ENCODE peak calls at places on chromosomes 7 and 10, in nine cellular contexts. J is GM23338, N is pancreas, T is Panc1, L is IMR-90, D is Peyer's patch, P is PC-9, H is ovary, X is A673. R is an unnamed sample.

GRCh38 chr7:137771679-137772078 is 75.1 kb downstream of the DGKI start:
- DNase-seq in L (peak; percentile 87), N (no peak), J (no peak), T (peak; percentile 32), D (no peak), X (no peak), P (no peak), H (no peak), R (peak; percentile 19)

GRCh38 chr7:47262881-47263280 is 319.0 kb downstream of the TNS3 start:
- DNase-seq in L (no peak), N (no peak), H (no peak), X (no peak), D (no peak), P (no peak), J (no peak), T (no peak), R (no peak)

GRCh38 chr7:47143344-47143743 is 438.6 kb downstream of the TNS3 start:
- DNase-seq in H (no peak), T (no peak), L (peak; percentile 84), D (no peak), J (no peak), P (no peak), N (no peak), X (no peak), R (no peak)

GRCh38 chr7:44539669-44540516 is 1.2 kb downstream of the NPC1L1 start:
- DNase-seq in X (no peak), H (no peak), J (no peak), D (no peak), N (no peak), T (no peak), P (peak; percentile 10), L (no peak), R (no peak)

GRCh38 chr10:111108441-111108840 is 31.6 kb downstream of the ADRA2A start:
- DNase-seq in T (no peak), J (no peak), X (no peak), H (no peak), D (no peak), L (no peak), P (no peak), N (no peak), R (no peak)

GRCh38 chr10:59991661-59992060 is 85.3 kb upstream of the CCDC6 start:
- DNase-seq in H (no peak), T (no peak), L (no peak), D (peak; percentile 61), N (peak; percentile 28), X (no peak), P (peak; percentile 98), J (peak; percentile 76), R (peak; percentile 78)

GRCh38 chr7:94375713-94376112 is 19.0 kb upstream of the COL1A2 start:
- DNase-seq in P (no peak), L (peak; percentile 98), X (peak; percentile 93), T (no peak), H (peak; percentile 46), J (peak; percentile 52), D (no peak), N (no peak), R (peak; percentile 75)

GRCh38 chr10:91163269-91163708 is 57.2 kb upstream of the PCGF5 start:
- DNase-seq in H (peak; percentile 63), D (peak; percentile 82), P (no peak), L (peak; percentile 62), N (peak; percentile 73), X (peak; percentile 52), J (peak; percentile 72), T (no peak), R (peak; percentile 9)

GRCh38 chr10:7856685-7857084 is 38.4 kb downstream of the TAF3 start:
- DNase-seq in N (no peak), P (no peak), D (no peak), T (no peak), X (no peak), H (no peak), L (peak; percentile 4), J (no peak), R (no peak)

GRCh38 chr7:6228865-6229264 is 43.6 kb downstream of the CYTH3 start:
- DNase-seq in T (no peak), N (no peak), X (peak; percentile 66), L (peak; percentile 74), H (no peak), P (no peak), J (no peak), D (no peak), R (no peak)

GRCh38 chr10:122954731-122955050 is 664 bp upstream of the C10orf88 start:
- DNase-seq in H (no peak), P (no peak), X (no peak), J (no peak), T (no peak), N (peak; percentile 43), L (no peak), D (no peak), R (no peak)

GRCh38 chr10:122953827-122954730 is at the start of gene C10orf88:
- DNase-seq in L (peak; percentile 99), H (peak; percentile 96), N (peak; percentile 97), D (peak; percentile 97), X (peak; percentile 99), J (peak; percentile 98), P (peak; percentile 86), T (peak; percentile 97), R (peak; percentile 97)

DNA sequence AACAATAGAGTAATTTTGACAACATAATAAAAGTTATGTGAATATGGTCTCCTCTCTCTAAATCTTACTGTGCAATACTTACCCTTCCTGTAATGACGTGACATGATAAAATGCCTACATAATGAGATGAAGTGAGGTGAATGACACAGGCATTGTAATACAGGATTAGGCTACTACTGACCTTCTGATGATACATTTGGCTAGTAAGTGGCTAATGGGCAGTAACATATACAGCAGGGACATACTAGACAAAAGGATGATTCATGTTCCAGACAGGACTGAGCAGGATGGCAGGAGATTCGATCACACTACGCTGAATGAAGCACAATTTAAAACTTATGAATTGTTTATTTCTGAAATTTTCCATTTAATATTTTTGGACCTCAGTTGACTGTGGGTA is 4.7 kb downstream of the C10orf88 start:
- DNase-seq in H (no peak), L (peak; percentile 8), J (no peak), N (no peak), T (no peak), P (no peak), D (no peak), X (no peak), R (no peak)
- H3K4me3 ChIP-seq in H (no peak overlapping the region), L (no peak overlapping the region), J (no peak overlapping the region), N (no peak overlapping the region), T (no peak overlapping the region), P (no peak overlapping the region), D (no peak overlapping the region), X (no peak overlapping the region), R (no peak overlapping the region)

GRCh38 chr10:16520900-16521299 is 779 bp downstream of the C1QL3 start:
- DNase-seq in J (peak; percentile 65), H (no peak), T (no peak), L (peak; percentile 12), N (peak; percentile 20), D (peak; percentile 51), P (no peak), X (peak; percentile 52), R (no peak)

GRCh38 chr10:16521311-16522016 is at the start of gene C1QL3:
- DNase-seq in D (peak; percentile 50), T (no peak), N (peak; percentile 18), J (peak; percentile 79), L (peak; percentile 21), P (no peak), H (no peak), X (peak; percentile 48), R (no peak)

GRCh38 chr10:16519250-16519907 is 2.3 kb downstream of the C1QL3 start:
- DNase-seq in T (no peak), J (peak; percentile 39), D (no peak), P (no peak), H (no peak), X (no peak), N (no peak), L (no peak), R (no peak)

GRCh38 chr10:16519908-16520861 is 1.5 kb downstream of the C1QL3 start:
- DNase-seq in D (peak; percentile 47), T (no peak), X (no peak), N (no peak), H (no peak), L (no peak), P (no peak), J (peak; percentile 59), R (no peak)

GRCh38 chr10:16518822-16519221 is 2.9 kb downstream of the C1QL3 start:
- DNase-seq in D (no peak), J (peak; percentile 32), L (no peak), N (no peak), H (no peak), X (peak; percentile 22), P (no peak), T (no peak), R (no peak)
- TF ChIP-seq CTCF in D (no peak), J (no peak), L (peak; percentile 16), N (no peak), H (no peak), X (peak; percentile 49), P (peak; percentile 28), T (peak; percentile 15), R (peak; percentile 18)

GRCh38 chr10:106557951-106558733 is 606.4 kb downstream of the SORCS1 start:
- DNase-seq in L (peak; percentile 71), T (no peak), X (no peak), D (no peak), P (no peak), J (no peak), N (no peak), H (no peak), R (no peak)
- H3K36me3 ChIP-seq in L (no peaks in the 10 kb centered on the region), T (no peaks in the 10 kb centered on the region), X (no peaks in the 10 kb centered on the region), D (no peaks in the 10 kb centered on the region), P (no peaks in the 10 kb centered on the region), J (no peaks in the 10 kb centered on the region), N (no peaks in the 10 kb centered on the region), H (no peaks in the 10 kb centered on the region), R (no peaks in the 10 kb centered on the region)

DNA sequence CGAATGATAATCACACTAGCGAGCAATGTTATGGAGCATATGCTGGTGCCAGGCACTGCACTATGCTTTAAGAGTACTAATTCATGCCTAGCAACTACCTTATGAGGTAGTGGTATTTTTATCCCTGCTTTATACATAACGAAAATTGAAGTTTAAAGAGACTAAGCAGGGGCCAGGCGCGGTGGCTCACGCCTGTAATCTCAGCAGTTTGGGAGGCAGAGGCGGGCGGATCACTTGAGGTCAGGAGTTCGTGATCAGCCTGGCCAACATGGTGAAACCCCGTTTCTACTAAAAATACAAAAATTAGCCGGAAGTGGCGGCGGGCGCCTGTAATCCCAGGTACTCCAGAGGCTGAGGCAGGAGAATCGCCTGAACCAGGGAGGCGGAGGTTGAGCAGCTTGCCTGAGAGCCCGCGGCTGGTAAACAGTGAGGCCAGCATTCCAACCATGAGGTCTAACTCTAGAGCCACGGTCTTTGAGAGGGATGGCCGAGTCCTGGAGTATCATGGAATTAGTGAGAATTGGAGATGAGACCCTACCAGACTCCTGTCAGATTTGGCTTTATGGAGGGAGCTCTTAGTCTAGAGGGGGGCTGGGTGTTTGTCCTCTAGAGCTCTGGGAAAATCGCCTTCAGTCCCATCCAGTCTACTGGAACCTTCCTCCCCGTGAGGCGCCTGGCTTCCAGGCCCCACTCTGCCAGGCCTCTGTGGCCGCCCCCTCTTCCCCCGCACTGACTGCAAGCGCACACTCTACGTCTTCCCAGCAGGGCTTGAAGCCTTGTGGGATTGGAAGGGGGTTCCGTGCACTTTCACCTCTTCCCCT is 11.6 kb downstream of the TLX1 start:
- DNase-seq in X (no peak), D (no peak), N (no peak), L (no peak), H (no peak), P (no peak), J (no peak), T (no peak), R (no peak)
- H3K4me3 ChIP-seq in X (no peak overlapping the region), D (no peak overlapping the region), N (no peak overlapping the region), L (no peak overlapping the region), H (no peak overlapping the region), P (no peak overlapping the region), J (no peak overlapping the region), T (no peak overlapping the region), R (no peak overlapping the region)

R was measured in kidney epithelial cell.